ENCODE peak calls at places on chromosome 5, in ten cellular contexts. O is MM.1S; M is A549; Z is heart left ventricle; I is tibial nerve; F is adrenal gland; W is effector memory CD4-positive, alpha-beta T cell; X is tibial artery; Y is GM23248; A is CD8-positive, alpha-beta T cell. Q is an unnamed sample.
A peak's percentile ranks its signal among the peaks of the same experiment; 100 is the strongest.

GRCh38 chr5:178388381-178389030 is 155.9 kb upstream of the PHYKPL start:
- DNase-seq in Z (no peak), X (peak; percentile 62), W (no peak), F (no peak), M (no peak), O (no peak), A (no peak), I (no peak), Y (peak; percentile 32), Q (peak; percentile 51)

GRCh38 chr5:41871866-41872265 is 1.6 kb upstream of the OXCT1 start:
- DNase-seq in F (no peak), Z (no peak), Y (peak; percentile 74), X (peak; percentile 85), M (no peak), A (no peak), W (no peak), O (no peak), I (no peak), Q (no peak)

GRCh38 chr5:98768160-98769005 is 5.1 kb upstream of the RGMB start:
- DNase-seq in Y (peak; percentile 76), A (peak; percentile 34), I (no peak), M (peak; percentile 68), O (peak; percentile 43), X (no peak), F (peak; percentile 44), W (no peak), Z (peak; percentile 51), Q (peak; percentile 79)

GRCh38 chr5:36240779-36241635 is 718 bp downstream of the NADK2 start:
- DNase-seq in X (peak; percentile 83), A (no peak), I (peak; percentile 23), Y (peak; percentile 87), M (peak; percentile 41), O (peak; percentile 57), W (peak; percentile 3), Z (peak; percentile 82), F (peak; percentile 73), Q (peak; percentile 90)

GRCh38 chr5:16809816-16810502 is 126.1 kb downstream of the MYO10 start:
- DNase-seq in F (no peak), O (no peak), Z (no peak), Y (peak; percentile 84), A (no peak), X (no peak), I (peak; percentile 49), M (no peak), W (no peak), Q (no peak)

GRCh38 chr5:39755452-39755851 is 330.7 kb upstream of the DAB2 start:
- DNase-seq in Z (no peak), W (no peak), X (no peak), A (no peak), F (no peak), Y (peak; percentile 40), I (no peak), M (peak; percentile 1), O (no peak), Q (no peak)

GRCh38 chr5:54347221-54347865 is 37.0 kb upstream of the ARL15 start:
- DNase-seq in M (no peak), O (no peak), F (no peak), I (no peak), W (no peak), A (no peak), Y (no peak), Z (no peak), X (no peak), Q (no peak)

GRCh38 chr5:177440211-177440989 is 6.2 kb upstream of the PRR7 start:
- DNase-seq in F (no peak), A (no peak), M (no peak), I (no peak), W (peak; percentile 58), O (no peak), Z (no peak), X (no peak), Y (no peak), Q (no peak)

GRCh38 chr5:1524481-1524798 is 680 bp upstream of the LPCAT1 start:
- DNase-seq in W (no peak), Y (peak; percentile 22), I (no peak), M (no peak), O (no peak), Z (peak; percentile 60), A (no peak), X (peak; percentile 66), F (no peak), Q (no peak)

GRCh38 chr5:91499943-91500531 is 116.9 kb upstream of the ARRDC3 start:
- DNase-seq in Y (peak; percentile 63), O (peak; percentile 54), W (no peak), X (no peak), I (no peak), A (no peak), Z (no peak), M (peak; percentile 54), F (no peak), Q (no peak)

GRCh38 chr5:178145965-178146820 is 7.5 kb downstream of the NHP2 start:
- DNase-seq in X (no peak), Z (peak; percentile 77), Y (peak; percentile 67), I (no peak), M (peak; percentile 82), F (peak; percentile 63), W (peak; percentile 66), A (peak; percentile 83), O (peak; percentile 75), Q (peak; percentile 90)

GRCh38 chr5:88727705-88728313 is 155.2 kb downstream of the MEF2C start:
- DNase-seq in Y (peak; percentile 59), A (no peak), I (no peak), W (no peak), O (peak; percentile 48), Z (no peak), F (no peak), X (no peak), M (no peak), Q (no peak)

GRCh38 chr5:123929055-123929474 is 417.1 kb downstream of the CSNK1G3 start:
- DNase-seq in M (no peak), A (no peak), O (peak; percentile 66), X (no peak), I (no peak), Y (no peak), Z (no peak), F (no peak), W (no peak), Q (no peak)

GRCh38 chr5:88680253-88681132 is 202.5 kb downstream of the MEF2C start:
- DNase-seq in W (peak; percentile 62), M (peak; percentile 81), F (peak; percentile 85), I (no peak), A (peak; percentile 85), Z (peak; percentile 89), Y (peak; percentile 74), X (no peak), O (peak; percentile 84), Q (peak; percentile 93)

DNA sequence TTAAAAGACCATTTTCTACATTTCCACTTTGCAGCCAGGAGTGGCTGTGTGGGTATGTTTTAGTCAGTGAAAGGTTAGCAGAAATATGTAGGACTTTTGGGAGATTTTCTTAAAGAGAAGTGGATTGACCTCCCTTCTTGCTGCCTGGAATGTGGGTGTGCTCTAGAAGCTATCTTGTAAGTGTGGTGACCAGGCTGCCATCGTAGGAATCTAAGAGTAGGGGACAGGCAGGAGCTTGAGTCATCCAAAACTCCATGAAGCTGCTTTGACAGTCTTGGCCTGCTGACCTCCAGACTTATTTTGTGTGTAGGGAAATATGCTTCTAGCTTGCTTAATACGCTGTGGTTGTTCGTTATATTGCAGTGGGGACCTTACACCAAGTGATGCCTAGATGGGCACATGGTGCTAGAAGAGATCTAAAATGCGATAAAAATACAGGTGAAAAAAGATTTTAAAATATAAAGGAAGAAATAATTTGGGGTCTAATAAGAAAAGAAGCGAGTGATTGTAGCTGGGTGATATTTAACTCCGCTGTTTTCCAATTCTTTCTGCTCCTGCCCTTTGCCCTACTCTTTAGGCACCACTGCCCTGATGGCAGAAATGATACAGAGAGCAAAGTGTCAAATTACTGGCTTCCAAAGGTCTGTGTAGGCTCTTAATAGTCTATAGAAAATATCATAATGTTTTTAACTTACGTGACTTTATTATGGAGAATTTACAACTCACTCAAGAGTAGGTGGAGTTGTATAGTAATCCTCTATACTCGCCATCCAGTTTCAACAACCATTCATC is 298.2 kb upstream of the ZNF608 start:
- DNase-seq in M (no peak), F (no peak), I (no peak), Z (no peak), W (no peak), X (no peak), Y (peak; percentile 6), O (no peak), A (no peak), Q (no peak)
- H3K27ac ChIP-seq in M (peak overlapping the region; percentile 69), F (no peak overlapping the region), I (no peak overlapping the region), Z (peak overlapping the region; percentile 28), W (no peak overlapping the region), X (no peak overlapping the region), Y (no peak overlapping the region), O (no peak overlapping the region), A (no peak overlapping the region), Q (no peak overlapping the region)

GRCh38 chr5:115629903-115630302 is 4.1 kb upstream of the TMED7 start:
- DNase-seq in O (no peak), I (no peak), X (no peak), A (no peak), W (no peak), F (no peak), Y (no peak), M (no peak), Z (no peak), Q (no peak)
- H3K27ac ChIP-seq in O (no peak overlapping the region), I (no peak overlapping the region), X (no peak overlapping the region), A (no peak overlapping the region), W (no peak overlapping the region), F (no peak overlapping the region), Y (no peak overlapping the region), M (no peak overlapping the region), Z (no peak overlapping the region), Q (no peak overlapping the region)

DNA sequence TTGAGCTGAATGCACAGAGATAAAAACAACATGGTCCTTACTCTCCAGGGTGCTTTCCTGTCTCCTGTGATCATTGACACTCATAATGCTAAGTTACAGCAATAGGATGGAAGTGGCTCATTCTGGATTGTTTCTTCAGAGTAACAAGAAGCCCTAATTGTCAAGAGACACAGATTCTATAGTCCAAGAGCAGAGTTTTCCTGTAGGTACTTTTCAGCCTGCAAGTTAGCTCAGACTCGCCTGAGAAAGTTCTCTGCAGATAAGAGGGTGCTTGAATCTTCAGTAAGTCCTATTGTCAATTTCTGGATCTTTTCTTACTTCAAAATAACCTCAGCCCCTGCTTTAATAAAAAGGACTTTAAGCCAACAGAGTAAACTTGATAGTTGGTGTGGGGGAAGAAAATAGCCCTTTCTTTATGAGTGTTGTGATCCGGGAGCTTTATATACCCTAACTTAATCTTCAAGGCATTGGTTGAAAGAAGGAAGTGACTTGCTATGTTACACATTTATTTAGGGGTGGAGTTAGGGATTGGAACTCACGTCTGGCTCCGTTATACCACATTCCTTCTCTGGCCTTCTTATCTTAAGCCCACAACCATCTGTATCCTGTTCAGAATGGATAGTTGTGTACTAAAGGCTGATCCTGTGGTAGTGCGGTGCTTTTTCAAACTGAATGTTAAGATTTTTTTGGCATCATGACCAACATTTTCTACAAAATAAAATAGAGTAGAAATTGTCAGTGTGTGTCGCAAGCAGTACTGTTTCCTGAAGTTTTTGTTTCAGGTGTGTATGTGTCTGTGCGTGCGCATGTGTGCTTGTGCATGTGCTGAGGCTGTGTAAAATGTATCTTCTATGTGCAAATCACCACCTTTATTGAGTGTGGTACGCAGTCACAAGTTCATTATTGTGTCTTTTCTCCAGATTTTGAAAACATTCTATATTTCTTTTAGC is 173.9 kb downstream of the WDR70 start:
- DNase-seq in Z (no peak), W (no peak), A (no peak), I (no peak), M (no peak), O (no peak), Y (no peak), X (no peak), F (no peak), Q (no peak)
- H3K27ac ChIP-seq in Z (no peak overlapping the region), W (no peak overlapping the region), A (no peak overlapping the region), I (no peak overlapping the region), M (no peak overlapping the region), O (no peak overlapping the region), Y (no peak overlapping the region), X (no peak overlapping the region), F (peak overlapping the region; percentile 40), Q (peak overlapping the region; percentile 60)

GRCh38 chr5:80852331-80853245 is 107.6 kb upstream of the RASGRF2 start:
- DNase-seq in O (no peak), Y (no peak), I (no peak), Z (no peak), A (no peak), W (no peak), M (no peak), X (no peak), F (no peak), Q (no peak)
- H3K27ac ChIP-seq in O (no peak overlapping the region), Y (no peak overlapping the region), I (no peak overlapping the region), Z (no peak overlapping the region), A (no peak overlapping the region), W (no peak overlapping the region), M (no peak overlapping the region), X (no peak overlapping the region), F (no peak overlapping the region), Q (no peak overlapping the region)